ENCODE peak calls at places on chromosomes 13 and 19, in eight cellular contexts. H is CD8-positive, alpha-beta T cell; A is mucosa of descending colon; P is mammary epithelial cell; U is astrocyte; N is pancreas; I is cardiac muscle cell; W is NT2/D1. D is an unnamed sample.

GRCh38 chr19:46994141-46994686 is 25.4 kb upstream of the NPAS1 start:
- DNase-seq in H (no peak), A (no peak), P (no peak), U (no peak), N (peak), I (no peak), W (no peak), D (no peak)

GRCh38 chr19:49555600-49556411 is 24.6 kb downstream of the NOSIP start:
- DNase-seq in H (peak), A (peak), P (no peak), U (no peak), N (peak), I (peak), W (peak), D (no peak)

GRCh38 chr19:11453468-11454341 is 18.3 kb downstream of the PRKCSH start:
- DNase-seq in H (no peak), A (no peak), P (no peak), U (no peak), N (no peak), I (no peak), W (no peak), D (no peak)

GRCh38 chr13:20616059-20616797 is 49.3 kb downstream of the IFT88 start:
- DNase-seq in H (no peak), A (no peak), P (peak), U (peak), N (no peak), I (no peak), W (no peak), D (peak)

GRCh38 chr19:52492991-52493470 is 34.4 kb upstream of the ZNF808 start:
- DNase-seq in H (no peak), A (no peak), P (no peak), U (no peak), N (no peak), I (peak), W (peak), D (no peak)

GRCh38 chr19:56750658-56751057 is 79.1 kb upstream of the ZNF835 start:
- DNase-seq in H (no peak), A (no peak), P (no peak), U (no peak), N (no peak), I (no peak), W (no peak), D (no peak)

GRCh38 chr19:29277107-29277506 is 64.2 kb upstream of the UQCRFS1 start:
- DNase-seq in H (peak), A (no peak), P (no peak), U (no peak), N (no peak), I (peak), W (no peak), D (no peak)

GRCh38 chr19:45187421-45188100 is 9.0 kb downstream of the BLOC1S3 start:
- DNase-seq in H (no peak), A (no peak), P (no peak), U (no peak), N (no peak), I (peak), W (no peak), D (no peak)

GRCh38 chr19:7904074-7905020 is 670 bp downstream of the MAP2K7 start:
- DNase-seq in H (no peak), A (peak), P (no peak), U (no peak), N (peak), I (peak), W (no peak), D (no peak)

GRCh38 chr13:46062190-46062589 is 9.6 kb upstream of the ZC3H13 start:
- DNase-seq in H (no peak), A (no peak), P (peak), U (no peak), N (no peak), I (no peak), W (no peak), D (no peak)

GRCh38 chr13:41137241-41137640 is 4.6 kb upstream of the KBTBD6 start:
- DNase-seq in H (no peak), A (no peak), P (peak), U (no peak), N (no peak), I (no peak), W (no peak), D (no peak)

GRCh38 chr19:12836529-12836863 is 1.8 kb upstream of the MAST1 start:
- DNase-seq in H (no peak), A (no peak), P (no peak), U (no peak), N (no peak), I (no peak), W (no peak), D (no peak)

GRCh38 chr19:12834976-12835757 is 788 bp upstream of the RTBDN start:
- DNase-seq in H (no peak), A (peak), P (no peak), U (no peak), N (peak), I (peak), W (no peak), D (no peak)

GRCh38 chr19:12833747-12834417 is 497 bp downstream of the RTBDN start:
- DNase-seq in H (peak), A (peak), P (no peak), U (no peak), N (peak), I (peak), W (no peak), D (no peak)

GRCh38 chr19:12834418-12834943 is at the start of gene RTBDN:
- DNase-seq in H (no peak), A (no peak), P (no peak), U (no peak), N (no peak), I (no peak), W (no peak), D (no peak)

GRCh38 chr19:12833418-12833746 is 997 bp downstream of the RTBDN start:
- DNase-seq in H (no peak), A (no peak), P (no peak), U (no peak), N (no peak), I (no peak), W (no peak), D (no peak)
- H3K4me3 ChIP-seq in H (no peak), A (no peak), P (no peak), U (no peak), N (no peak), I (peak), W (peak), D (peak)

GRCh38 chr19:38425222-38425809 is 703 bp downstream of the RASGRP4 start:
- DNase-seq in H (no peak), A (no peak), P (no peak), U (no peak), N (no peak), I (no peak), W (no peak), D (no peak)
- H3K4me3 ChIP-seq in H (no peak), A (no peak), P (no peak), U (no peak), N (no peak), I (no peak), W (peak), D (no peak)

GRCh38 chr19:55368106-55368505 is 2.2 kb downstream of the IL11 start:
- DNase-seq in H (no peak), A (no peak), P (no peak), U (no peak), N (peak), I (no peak), W (no peak), D (no peak)
- H3K4me3 ChIP-seq in H (no peak), A (no peak), P (no peak), U (peak), N (no peak), I (no peak), W (no peak), D (peak)

GRCh38 chr19:35270381-35270811 is 1.6 kb downstream of the USF2 start:
- DNase-seq in H (no peak), A (no peak), P (no peak), U (no peak), N (peak), I (no peak), W (no peak), D (no peak)
- H3K4me3 ChIP-seq in H (no peak), A (no peak), P (no peak), U (peak), N (no peak), I (no peak), W (no peak), D (no peak)

D was measured in BJ.